ENCODE peak calls at places on chromosomes 11 and 22, in five cellular contexts. Y is esophagus squamous epithelium, J is Peyer's patch, B is cardiac muscle cell, K is AG09309. V is an unnamed sample.

GRCh38 chr22:36569999-36570398 is 41.0 kb upstream of the EIF3D start:
- DNase-seq in Y (no peak), J (no peak), B (peak; percentile 35), K (no peak), V (no peak)

GRCh38 chr11:113587318-113587739 is 112.1 kb upstream of the DRD2 start:
- DNase-seq in Y (no peak), J (no peak), B (no peak), K (no peak), V (no peak)

GRCh38 chr11:72300268-72300667 is 56.3 kb upstream of the PHOX2A start:
- DNase-seq in Y (no peak), J (no peak), B (no peak), K (no peak), V (no peak)

GRCh38 chr11:28343304-28344233 is 235.4 kb downstream of the METTL15 start:
- DNase-seq in Y (no peak), J (no peak), B (no peak), K (peak; percentile 48), V (no peak)

GRCh38 chr11:73570415-73571114 is 27.3 kb downstream of the FAM168A start:
- DNase-seq in Y (no peak), J (no peak), B (no peak), K (no peak), V (no peak)

GRCh38 chr11:93842461-93842860 is 8.0 kb downstream of the VSTM5 start:
- DNase-seq in Y (no peak), J (peak; percentile 87), B (no peak), K (peak; percentile 46), V (no peak)

GRCh38 chr11:16087886-16088285 is 268.5 kb downstream of the SOX6 start:
- DNase-seq in Y (no peak), J (no peak), B (no peak), K (no peak), V (no peak)

GRCh38 chr11:6746626-6747025 is 25.1 kb downstream of the OR2AG2 start:
- DNase-seq in Y (no peak), J (no peak), B (no peak), K (no peak), V (no peak)

GRCh38 chr11:33017478-33017877 is 1.8 kb downstream of the DEPDC7 start:
- DNase-seq in Y (no peak), J (no peak), B (no peak), K (no peak), V (no peak)

GRCh38 chr11:20444537-20444936 is 57.0 kb downstream of the PRMT3 start:
- DNase-seq in Y (no peak), J (no peak), B (no peak), K (no peak), V (no peak)

GRCh38 chr11:2902784-2903671 is 17.5 kb upstream of the CDKN1C start:
- DNase-seq in Y (no peak), J (peak; percentile 85), B (no peak), K (no peak), V (no peak)

GRCh38 chr11:26613759-26614158 is 41.7 kb upstream of the MUC15 start:
- DNase-seq in Y (no peak), J (no peak), B (no peak), K (no peak), V (no peak)

GRCh38 chr22:41036924-41037323 is 55.5 kb upstream of the EP300 start:
- DNase-seq in Y (no peak), J (no peak), B (no peak), K (no peak), V (no peak)

GRCh38 chr11:72951193-72951592 is 137.0 kb downstream of the ATG16L2 start:
- DNase-seq in Y (no peak), J (no peak), B (no peak), K (peak; percentile 74), V (peak; percentile 68)

GRCh38 chr11:8366316-8366715 is 102.6 kb upstream of the LMO1 start:
- DNase-seq in Y (no peak), J (no peak), B (no peak), K (no peak), V (no peak)

GRCh38 chr22:45230026-45230845 is 10.5 kb downstream of the KIAA0930 start:
- DNase-seq in Y (no peak), J (no peak), B (no peak), K (no peak), V (no peak)

GRCh38 chr11:4921796-4922195 is 2.3 kb downstream of the OR51G1 start:
- DNase-seq in Y (no peak), J (no peak), B (no peak), K (no peak), V (no peak)

GRCh38 chr11:119363874-119364590 is 17.5 kb downstream of the USP2 start:
- DNase-seq in Y (no peak), J (peak; percentile 72), B (peak; percentile 85), K (no peak), V (no peak)

GRCh38 chr11:95486979-95487378 is 256.0 kb upstream of the SESN3 start:
- DNase-seq in Y (no peak), J (no peak), B (no peak), K (no peak), V (no peak)

DNA sequence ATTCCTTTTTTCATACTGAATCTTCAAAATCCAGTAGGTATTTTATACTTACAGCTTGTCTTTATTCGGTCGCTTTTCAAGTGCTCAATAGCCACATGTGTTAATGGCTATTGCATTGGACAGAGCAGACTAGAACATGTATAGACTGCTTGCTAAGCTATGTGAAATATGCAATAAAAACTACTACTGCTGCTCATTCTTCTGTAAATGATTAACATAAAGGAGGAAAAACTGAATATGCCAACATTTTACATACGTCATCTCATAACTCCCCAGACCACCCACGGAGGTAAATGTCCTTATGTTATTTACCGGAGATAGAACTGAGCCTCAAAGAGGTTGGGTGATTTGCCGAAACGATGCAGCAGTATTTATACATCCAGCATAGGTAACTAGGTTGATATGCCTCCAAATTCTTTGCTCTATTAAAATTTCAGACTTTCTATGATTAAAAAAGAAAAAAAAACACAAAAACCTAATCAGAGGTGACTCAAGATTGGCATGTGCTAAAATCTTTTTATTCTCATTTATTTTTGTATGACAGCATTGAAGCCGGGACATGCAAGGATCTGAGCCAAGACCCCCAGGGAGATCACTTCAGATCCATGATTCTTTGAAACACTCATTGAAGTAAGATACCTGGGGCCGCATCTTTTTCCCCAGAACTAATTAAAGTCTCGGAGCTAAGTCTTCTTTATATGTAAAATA is 78.5 kb upstream of the OR5AK2 start:
- DNase-seq in Y (no peak), J (no peak), B (no peak), K (no peak), V (no peak)
- H3K4me3 ChIP-seq in Y (no peak overlapping the region), J (no peak overlapping the region), B (no peak overlapping the region), K (no peak overlapping the region), V (no peak overlapping the region)

DNA sequence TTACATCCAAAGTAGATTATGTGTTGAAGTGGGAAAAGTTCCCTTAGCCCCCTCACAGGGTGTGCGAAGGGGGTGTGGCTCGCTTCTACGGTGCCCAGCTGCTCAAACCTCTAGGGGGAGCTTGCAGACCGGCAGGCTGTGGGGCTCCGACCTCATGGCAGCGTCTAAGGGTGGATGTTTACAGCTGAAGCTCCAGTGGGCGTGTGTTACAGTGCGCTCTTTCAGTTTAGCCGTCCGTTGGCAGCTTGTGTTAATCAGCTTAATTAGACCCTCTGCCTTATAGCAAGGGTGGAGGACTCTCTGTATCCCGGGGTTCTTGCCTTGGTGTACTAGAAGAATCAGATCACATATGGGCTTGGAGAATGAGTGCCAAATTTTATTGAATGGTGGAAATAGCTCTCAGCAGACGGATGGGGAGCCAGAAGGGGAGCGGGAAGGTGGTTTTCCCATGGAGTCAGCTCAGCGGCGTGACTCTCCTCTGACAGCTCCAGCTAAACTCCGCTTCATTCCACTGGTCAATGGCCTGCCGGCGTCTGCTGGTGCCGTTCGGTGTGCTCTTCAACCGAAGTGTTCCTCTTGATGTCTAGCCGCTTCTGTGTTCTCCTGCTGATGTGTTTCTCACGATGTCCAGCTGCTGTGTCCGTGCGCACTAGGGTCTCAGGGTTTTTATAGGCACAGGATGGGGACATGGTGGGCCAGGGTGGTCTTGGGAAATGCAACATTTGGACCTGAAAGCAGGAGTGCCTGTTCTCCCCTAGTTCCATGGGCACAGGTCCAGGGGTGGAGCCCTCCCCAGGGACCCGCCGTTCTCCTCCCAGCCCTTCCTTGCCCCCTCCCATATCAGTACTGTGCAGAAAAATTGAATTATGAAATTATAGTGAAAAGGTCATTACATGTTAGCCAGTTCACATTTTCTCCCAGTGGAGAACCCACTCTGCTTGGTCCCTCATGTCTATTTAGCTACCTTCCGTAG is 28.6 kb upstream of the OR10G7 start:
- DNase-seq in Y (no peak), J (peak; percentile 75), B (peak; percentile 61), K (peak; percentile 2), V (no peak)
- TF ChIP-seq CTCF in Y (peak; percentile 33), J (peak; percentile 49), B (peak; percentile 86), K (peak; percentile 87), V (peak; percentile 48)

DNA sequence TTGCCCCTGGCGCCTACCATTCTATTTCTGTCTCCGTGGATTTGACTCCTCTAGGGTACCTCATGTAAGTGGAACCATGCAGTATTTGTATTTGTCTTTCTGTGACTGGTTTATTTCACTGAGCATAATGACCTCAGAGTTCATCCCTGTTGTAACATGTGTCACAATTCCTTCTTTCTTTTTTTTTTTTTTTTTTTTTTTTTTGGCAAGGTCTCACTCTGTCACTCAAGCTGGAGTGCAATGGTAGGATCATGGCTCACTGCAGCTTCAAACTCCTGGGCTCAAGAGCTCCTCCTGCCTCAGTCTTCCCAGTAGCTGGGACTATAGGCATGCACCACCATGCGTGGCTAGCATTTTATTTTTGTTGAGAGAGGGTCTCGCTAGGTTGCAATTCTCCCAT is 74.0 kb upstream of the SEPTIN5 start:
- DNase-seq in Y (no peak), J (no peak), B (no peak), K (no peak), V (peak; percentile 18)
- H3K4me3 ChIP-seq in Y (no peak overlapping the region), J (no peak overlapping the region), B (no peak overlapping the region), K (no peak overlapping the region), V (no peak overlapping the region)

GRCh38 chr11:50074161-50074560 is 41.5 kb downstream of the OR4C45 start:
- DNase-seq in Y (no peak), J (no peak), B (no peak), K (no peak), V (no peak)

GRCh38 chr11:50073113-50074105 is 40.7 kb downstream of the OR4C45 start:
- DNase-seq in Y (no peak), J (no peak), B (no peak), K (no peak), V (no peak)

GRCh38 chr11:50071584-50072225 is 39.0 kb downstream of the OR4C45 start:
- DNase-seq in Y (no peak), J (no peak), B (no peak), K (no peak), V (no peak)

GRCh38 chr11:50070389-50070788 is 37.7 kb downstream of the OR4C45 start:
- DNase-seq in Y (no peak), J (no peak), B (no peak), K (no peak), V (no peak)

DNA sequence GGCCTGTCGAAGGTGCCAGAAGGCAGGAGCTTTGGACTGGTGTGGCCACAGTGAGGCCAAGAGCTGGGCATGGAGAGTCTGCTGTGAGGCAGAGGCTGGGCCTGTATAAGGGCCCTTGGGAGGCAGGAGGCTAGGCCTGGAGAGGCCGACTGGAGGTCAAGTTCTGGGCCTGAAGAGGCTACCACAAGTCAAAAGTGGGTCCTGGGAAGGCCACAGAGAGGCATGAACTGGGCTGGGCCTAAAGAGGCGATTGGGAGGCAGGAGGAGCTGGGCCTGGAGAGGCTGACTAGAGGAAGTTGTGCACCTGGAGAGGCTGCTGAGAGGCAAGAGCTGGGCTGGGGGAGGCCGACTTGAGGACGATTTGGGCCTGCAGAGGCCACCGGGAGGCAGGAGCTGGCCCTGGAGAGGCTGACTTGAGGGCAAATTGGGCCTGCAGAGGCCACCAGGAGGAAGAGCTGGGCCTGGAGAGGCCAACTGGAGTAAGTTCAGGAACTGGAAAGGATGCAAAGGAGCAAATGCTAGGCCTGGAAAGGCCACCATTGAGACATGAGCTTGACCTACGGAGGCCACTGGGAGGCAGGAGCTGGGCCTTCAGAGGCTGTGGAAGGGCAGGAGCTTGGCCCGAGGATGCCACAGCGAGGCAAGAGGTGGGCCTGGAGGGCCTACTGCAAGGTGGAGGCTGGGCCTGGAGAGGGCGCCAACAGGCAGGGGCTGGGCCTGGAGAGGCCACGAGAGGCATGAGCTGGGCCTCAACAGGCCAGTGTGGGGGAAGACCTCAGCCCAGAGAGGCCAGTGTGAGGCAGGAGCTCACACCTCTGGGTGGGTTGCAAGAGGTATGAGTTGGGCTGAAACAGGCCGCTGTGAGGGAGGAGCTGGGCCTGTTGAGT is 39.8 kb downstream of the OR4C45 start:
- DNase-seq in Y (no peak), J (no peak), B (no peak), K (no peak), V (no peak)
- TF ChIP-seq CTCF in Y (no peak), J (no peak), B (no peak), K (no peak), V (no peak)